ENCODE peak calls at places on chromosomes 6 and 20, in six cellular contexts. B is right lobe of liver; M is HCT116; L is stomach; J is naive thymus-derived CD4-positive, alpha-beta T cell; H is psoas muscle. R is an unnamed sample.

GRCh38 chr6:161922631-161923119 is 648.8 kb upstream of the AGPAT4 start:
- DNase-seq in B (peak; percentile 73), M (peak; percentile 75), L (peak; percentile 77), J (no peak), H (peak; percentile 62), R (no peak)

GRCh38 chr20:38829296-38829875 is 23.9 kb downstream of the PPP1R16B start:
- DNase-seq in B (no peak), M (no peak), L (no peak), J (no peak), H (no peak), R (no peak)

GRCh38 chr6:13229205-13230085 is 98.9 kb downstream of the TBC1D7 start:
- DNase-seq in B (peak; percentile 66), M (peak; percentile 4), L (no peak), J (no peak), H (no peak), R (no peak)

GRCh38 chr6:106547556-106547955 is 81.7 kb downstream of the RTN4IP1 start:
- DNase-seq in B (no peak), M (no peak), L (no peak), J (no peak), H (no peak), R (no peak)

GRCh38 chr6:169809386-169809785 is 58.0 kb downstream of the ERMARD start:
- DNase-seq in B (no peak), M (no peak), L (no peak), J (no peak), H (no peak), R (no peak)

GRCh38 chr6:159062965-159063364 is 18.2 kb upstream of the TAGAP start:
- DNase-seq in B (no peak), M (no peak), L (no peak), J (no peak), H (no peak), R (no peak)

GRCh38 chr6:90274481-90275030 is 22.1 kb downstream of the BACH2 start:
- DNase-seq in B (no peak), M (no peak), L (peak; percentile 43), J (peak; percentile 87), H (no peak), R (no peak)

GRCh38 chr6:127691147-127691546 is 114.2 kb downstream of the C6orf58 start:
- DNase-seq in B (no peak), M (no peak), L (no peak), J (no peak), H (no peak), R (no peak)

GRCh38 chr20:25233016-25233772 is 14.7 kb upstream of the PYGB start:
- DNase-seq in B (peak; percentile 89), M (no peak), L (peak; percentile 94), J (no peak), H (no peak), R (peak; percentile 86)

GRCh38 chr6:46254331-46254730 is 83.6 kb upstream of the ENPP5 start:
- DNase-seq in B (no peak), M (no peak), L (no peak), J (no peak), H (no peak), R (no peak)

GRCh38 chr6:149867876-149868640 is 3.9 kb upstream of the LRP11 start:
- DNase-seq in B (no peak), M (no peak), L (no peak), J (no peak), H (no peak), R (no peak)

GRCh38 chr6:145954985-145955384 is 9.2 kb downstream of the SHPRH start:
- DNase-seq in B (no peak), M (no peak), L (no peak), J (no peak), H (no peak), R (no peak)
- H3K36me3 ChIP-seq in B (no peaks in the 10 kb centered on the region), M (peaks cover 12% of the 10 kb centered on the region), L (peaks cover 14% of the 10 kb centered on the region), J (no peaks in the 10 kb centered on the region), H (no peaks in the 10 kb centered on the region), R (peaks cover 31% of the 10 kb centered on the region)

DNA sequence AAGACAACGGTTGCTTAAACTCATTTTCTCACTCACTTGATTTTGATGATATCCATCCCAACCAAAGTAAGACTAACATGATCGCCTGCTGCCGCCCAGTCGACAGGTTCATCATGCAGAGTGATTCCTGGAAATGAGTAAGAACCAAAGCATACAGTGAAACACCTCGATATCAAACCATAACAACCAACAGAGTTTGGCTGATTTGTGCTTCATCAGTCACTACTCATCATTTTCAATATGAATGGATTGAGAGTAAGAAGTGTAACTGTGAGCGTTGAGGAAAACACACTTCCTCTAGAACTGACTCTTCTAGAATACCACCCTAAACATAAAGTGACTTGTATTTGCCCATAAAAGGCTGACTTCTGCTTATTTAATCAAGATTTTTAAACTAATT is 29.2 kb upstream of the ALDH8A1 start:
- DNase-seq in B (no peak), M (no peak), L (no peak), J (no peak), H (no peak), R (no peak)
- H3K36me3 ChIP-seq in B (no peaks in the 10 kb centered on the region), M (peaks cover 11% of the 10 kb centered on the region), L (peaks cover 9% of the 10 kb centered on the region), J (peaks cover 4% of the 10 kb centered on the region), H (peaks cover 9% of the 10 kb centered on the region), R (peaks cover 51% of the 10 kb centered on the region)

GRCh38 chr6:44226368-44227137 is 3.2 kb downstream of the SLC29A1 start:
- DNase-seq in B (no peak), M (no peak), L (no peak), J (no peak), H (peak; percentile 67), R (no peak)
- H3K36me3 ChIP-seq in B (no peaks in the 10 kb centered on the region), M (peaks cover 31% of the 10 kb centered on the region), L (peaks cover 20% of the 10 kb centered on the region), J (no peaks in the 10 kb centered on the region), H (no peaks in the 10 kb centered on the region), R (peaks cover 20% of the 10 kb centered on the region)

GRCh38 chr6:31883699-31884098 is 4.9 kb upstream of the SLC44A4 start:
- DNase-seq in B (no peak), M (no peak), L (no peak), J (no peak), H (no peak), R (no peak)
- H3K36me3 ChIP-seq in B (no peaks in the 10 kb centered on the region), M (peaks cover 69% of the 10 kb centered on the region), L (peaks cover 79% of the 10 kb centered on the region), J (no peaks in the 10 kb centered on the region), H (peaks cover 2% of the 10 kb centered on the region), R (peaks cover 88% of the 10 kb centered on the region)

DNA sequence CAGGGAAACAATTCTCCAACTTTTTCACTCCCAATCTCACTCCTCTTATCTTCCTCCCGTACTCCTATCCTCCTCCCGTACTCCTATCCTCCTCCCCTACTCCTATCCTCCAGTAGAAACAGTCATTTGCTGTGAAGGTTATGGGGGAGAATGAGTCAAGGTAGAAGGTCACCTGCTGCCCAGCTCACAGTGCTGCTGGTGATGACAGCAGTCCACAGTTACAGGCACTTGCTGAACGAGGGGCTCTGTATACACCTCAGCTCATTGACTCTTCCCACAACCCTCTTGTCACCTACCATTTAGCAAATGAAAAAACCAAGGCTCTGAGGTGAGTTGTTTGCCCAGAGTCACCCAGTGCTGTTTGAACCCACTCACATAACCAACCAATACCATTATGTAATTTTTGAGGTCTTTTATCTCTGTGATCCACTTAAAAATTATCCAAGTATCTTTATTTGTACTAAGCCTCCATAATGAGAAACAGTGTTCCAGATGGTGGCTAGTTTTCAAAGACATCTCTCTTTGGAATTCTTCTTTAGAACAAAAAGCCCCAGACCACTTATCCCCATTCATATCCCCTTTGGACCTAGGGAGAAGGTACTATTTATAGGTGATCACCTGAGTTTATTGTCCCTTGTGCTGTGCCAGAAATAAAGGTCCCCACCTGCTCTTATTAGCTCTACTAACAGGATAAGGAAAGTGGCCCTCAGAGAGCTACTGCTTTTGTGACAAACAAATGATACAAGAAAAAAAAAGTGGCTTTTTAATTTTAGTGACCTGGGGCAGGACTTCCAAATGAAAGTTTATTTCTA is 53.2 kb downstream of the PTPN1 start:
- DNase-seq in B (no peak), M (no peak), L (no peak), J (no peak), H (no peak), R (no peak)
- H3K36me3 ChIP-seq in B (no peaks in the 10 kb centered on the region), M (peaks cover 43% of the 10 kb centered on the region), L (no peaks in the 10 kb centered on the region), J (peaks cover 8% of the 10 kb centered on the region), H (peaks cover 11% of the 10 kb centered on the region), R (peaks cover 55% of the 10 kb centered on the region)

GRCh38 chr20:44931911-44932310 is 22.1 kb downstream of the PABPC1L start:
- DNase-seq in B (no peak), M (no peak), L (no peak), J (no peak), H (no peak), R (no peak)
- H3K36me3 ChIP-seq in B (no peaks in the 10 kb centered on the region), M (peaks cover 22% of the 10 kb centered on the region), L (peaks cover 10% of the 10 kb centered on the region), J (no peaks in the 10 kb centered on the region), H (no peaks in the 10 kb centered on the region), R (no peaks in the 10 kb centered on the region)

DNA sequence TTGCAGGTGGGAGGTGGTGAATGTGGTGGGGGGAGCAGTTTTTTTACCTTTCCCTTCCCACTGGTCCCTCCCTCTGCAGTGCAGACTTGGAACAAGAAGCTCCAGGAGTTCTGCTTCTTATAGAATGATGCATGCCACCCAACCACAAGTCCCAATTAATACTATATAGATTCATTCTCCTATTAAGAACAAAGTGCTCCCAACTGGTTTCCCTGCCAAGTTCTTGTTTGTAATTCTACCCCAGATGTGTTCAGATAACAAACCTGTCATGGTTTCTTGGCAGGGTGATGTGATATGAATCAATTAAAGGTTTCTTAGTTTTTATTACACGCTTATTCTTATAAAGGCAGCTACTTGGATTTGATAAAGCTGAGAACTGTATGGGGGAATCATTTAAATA is 23.9 kb downstream of the HDDC2 start:
- DNase-seq in B (no peak), M (no peak), L (no peak), J (no peak), H (peak; percentile 23), R (no peak)
- H3K36me3 ChIP-seq in B (no peaks in the 10 kb centered on the region), M (peaks cover 11% of the 10 kb centered on the region), L (peaks cover 6% of the 10 kb centered on the region), J (no peaks in the 10 kb centered on the region), H (no peaks in the 10 kb centered on the region), R (peaks cover 39% of the 10 kb centered on the region)

R was measured in upper lobe of right lung.